ENCODE peak calls at places on chromosomes 12 and 14, in ten cellular contexts. S is MM.1S, Y is AG04450, M is dorsolateral prefrontal cortex, W is ovary, V is coronary artery, Z is RCC 7860, I is GM12891, G is posterior vena cava, F is GM10248. R is an unnamed sample.
A peak's percentile ranks its signal among the peaks of the same experiment; 100 is the strongest.

GRCh38 chr12:78037707-78038106 is 207.0 kb downstream of the NAV3 start:
- DNase-seq in F (no peak), Y (no peak), V (no peak), M (no peak), S (no peak), W (no peak), I (no peak), Z (no peak), G (no peak), R (no peak)

GRCh38 chr12:356276-356988 is 32.7 kb downstream of the KDM5A start:
- DNase-seq in Y (no peak), F (no peak), G (no peak), Z (no peak), W (no peak), I (no peak), S (no peak), V (no peak), M (no peak), R (no peak)

GRCh38 chr12:111248221-111248620 is 120.7 kb downstream of the PHETA1 start:
- DNase-seq in I (no peak), F (no peak), G (no peak), S (no peak), Y (no peak), W (no peak), V (no peak), M (no peak), Z (peak; percentile 6), R (no peak)

GRCh38 chr12:132765366-132765765 is 3.7 kb upstream of the ANKLE2 start:
- DNase-seq in Y (no peak), S (no peak), W (no peak), F (no peak), I (no peak), Z (no peak), V (no peak), G (no peak), M (no peak), R (no peak)

GRCh38 chr12:27844427-27845090 is 64.5 kb upstream of the MANSC4 start:
- DNase-seq in I (no peak), G (no peak), M (no peak), F (no peak), S (no peak), Y (no peak), W (no peak), V (no peak), Z (no peak), R (no peak)

GRCh38 chr14:106844608-106845285 is 1318.4 kb downstream of the TMEM121 start:
- DNase-seq in F (peak; percentile 77), W (peak; percentile 82), M (no peak), G (peak; percentile 89), V (no peak), Z (peak; percentile 8), I (no peak), Y (no peak), S (no peak), R (no peak)

GRCh38 chr14:58912799-58913432 is 275.2 kb downstream of the DACT1 start:
- DNase-seq in G (no peak), M (no peak), S (no peak), Z (no peak), F (no peak), W (no peak), I (no peak), V (no peak), Y (no peak), R (no peak)

GRCh38 chr14:65360144-65360784 is 52.3 kb upstream of the FUT8 start:
- DNase-seq in Y (no peak), F (no peak), V (no peak), M (no peak), G (no peak), S (no peak), I (no peak), Z (no peak), W (no peak), R (no peak)

GRCh38 chr14:53894456-53894855 is 62.2 kb downstream of the BMP4 start:
- DNase-seq in M (no peak), Z (no peak), S (peak; percentile 79), Y (no peak), W (no peak), G (no peak), F (peak; percentile 35), I (peak; percentile 5), V (no peak), R (no peak)

GRCh38 chr12:55727643-55728184 is 1.1 kb downstream of the CD63 start:
- DNase-seq in Y (no peak), I (no peak), V (no peak), W (peak; percentile 77), S (no peak), G (peak; percentile 89), M (no peak), F (no peak), Z (peak; percentile 74), R (no peak)

GRCh38 chr14:76500480-76500879 is 124.5 kb downstream of the ESRRB start:
- DNase-seq in Z (no peak), S (no peak), M (no peak), Y (no peak), V (no peak), F (no peak), I (no peak), G (peak; percentile 76), W (no peak), R (no peak)

GRCh38 chr12:114841557-114842251 is 157.7 kb upstream of the TBX3 start:
- DNase-seq in I (no peak), Z (no peak), V (no peak), Y (no peak), W (no peak), M (no peak), F (no peak), S (no peak), G (no peak), R (peak; percentile 82)

GRCh38 chr14:74140374-74140850 is 55.7 kb downstream of the LIN52 start:
- DNase-seq in Y (no peak), W (no peak), V (no peak), F (no peak), I (no peak), Z (no peak), S (no peak), M (no peak), G (peak; percentile 90), R (no peak)

GRCh38 chr12:121857322-121858246 is 1.1 kb downstream of the HPD start:
- DNase-seq in S (no peak), Z (no peak), W (no peak), F (no peak), Y (no peak), M (no peak), I (no peak), V (no peak), G (no peak), R (peak; percentile 37)

GRCh38 chr12:66735275-66735674 is 56.4 kb upstream of the GRIP1 start:
- DNase-seq in F (no peak), S (no peak), Z (no peak), G (no peak), Y (no peak), W (no peak), I (no peak), M (no peak), V (no peak), R (no peak)

GRCh38 chr14:93984987-93985410 is 8.6 kb upstream of the ASB2 start:
- DNase-seq in F (no peak), Y (peak; percentile 85), M (no peak), S (no peak), Z (peak; percentile 33), V (no peak), G (no peak), I (no peak), W (peak; percentile 39), R (peak; percentile 65)

GRCh38 chr12:2637371-2637770 is 157.4 kb upstream of the FKBP4 start:
- DNase-seq in Y (no peak), F (no peak), Z (no peak), G (peak; percentile 13), V (no peak), M (no peak), W (no peak), S (no peak), I (no peak), R (no peak)

GRCh38 chr14:68340262-68340661 is 452.6 kb downstream of the ZFP36L1 start:
- DNase-seq in G (no peak), W (no peak), F (no peak), Y (no peak), S (no peak), I (no peak), M (no peak), Z (no peak), V (no peak), R (peak; percentile 31)

GRCh38 chr12:118050972-118051910 is 9.7 kb downstream of the WSB2 start:
- DNase-seq in G (no peak), Z (no peak), Y (no peak), W (no peak), I (no peak), S (no peak), M (no peak), V (no peak), F (no peak), R (no peak)

GRCh38 chr14:37591311-37591940 is 3.6 kb downstream of the FOXA1 start:
- DNase-seq in V (no peak), Y (no peak), S (no peak), F (no peak), Z (no peak), I (no peak), G (no peak), M (no peak), W (no peak), R (peak; percentile 84)

GRCh38 chr12:106269150-106269771 is 21.4 kb upstream of the CKAP4 start:
- DNase-seq in G (no peak), V (no peak), M (no peak), Z (no peak), W (no peak), F (no peak), I (no peak), S (no peak), Y (no peak), R (no peak)

GRCh38 chr14:86739761-86740160 is 1209.8 kb downstream of the FLRT2 start:
- DNase-seq in Z (no peak), M (no peak), W (no peak), V (no peak), S (no peak), F (no peak), I (no peak), Y (no peak), G (no peak), R (no peak)

GRCh38 chr12:47820631-47821345 is 1.1 kb upstream of the HDAC7 start:
- DNase-seq in S (no peak), Y (peak; percentile 88), V (peak; percentile 97), I (no peak), G (peak; percentile 95), F (no peak), Z (peak; percentile 93), M (no peak), W (peak; percentile 78), R (peak; percentile 90)

GRCh38 chr14:69464379-69464778 is 20.1 kb upstream of the PLEKHD1 start:
- DNase-seq in M (no peak), W (no peak), G (no peak), I (no peak), V (no peak), Z (no peak), F (no peak), S (no peak), Y (no peak), R (no peak)

GRCh38 chr12:39112064-39112463 is 206.7 kb upstream of the CPNE8 start:
- DNase-seq in S (no peak), V (no peak), Z (no peak), M (no peak), I (no peak), F (no peak), Y (no peak), W (no peak), G (no peak), R (no peak)

GRCh38 chr14:72172075-72172474 is 239.8 kb downstream of the RGS6 start:
- DNase-seq in W (no peak), G (no peak), F (no peak), I (no peak), V (no peak), S (no peak), Y (no peak), M (no peak), Z (no peak), R (no peak)

GRCh38 chr12:110010853-110011835 is 11.9 kb downstream of the ANKRD13A start:
- DNase-seq in S (peak; percentile 64), F (peak; percentile 46), G (no peak), Y (no peak), W (no peak), V (no peak), I (no peak), Z (no peak), M (no peak), R (no peak)

GRCh38 chr12:130916251-130916911 is 37.3 kb upstream of the ADGRD1 start:
- DNase-seq in Y (no peak), M (peak; percentile 47), Z (no peak), G (no peak), V (no peak), I (peak; percentile 51), S (no peak), W (peak; percentile 77), F (peak; percentile 75), R (peak; percentile 76)

R was measured in H9.